ENCODE peak calls at places on chromosomes 12 and 14, in ten cellular contexts. J is transverse colon, X is H1, A is SK-N-SH, E is stomach, N is suprapubic skin, V is GM23338, F is endothelial cell of umbilical vein, D is K562, Y is HepG2. H is an unnamed sample.
A peak's percentile ranks its signal among the peaks of the same experiment; 100 is the strongest.

GRCh38 chr12:24709201-24709600 is 239.7 kb downstream of the BCAT1 start:
- DNase-seq in A (no peak), J (no peak), F (no peak), N (no peak), E (no peak), Y (no peak), V (no peak), X (no peak), D (peak; percentile 41), H (no peak)

GRCh38 chr14:96362071-96362964 is 823 bp downstream of the ATG2B start:
- DNase-seq in Y (peak; percentile 69), D (no peak), V (peak; percentile 33), E (peak; percentile 44), F (peak; percentile 72), J (peak; percentile 68), X (no peak), N (peak; percentile 66), A (peak; percentile 12), H (peak; percentile 63)

GRCh38 chr14:35386673-35387125 is 17.9 kb downstream of the NFKBIA start:
- DNase-seq in V (no peak), X (no peak), F (no peak), N (no peak), J (no peak), D (no peak), Y (no peak), E (no peak), A (no peak), H (no peak)

GRCh38 chr14:93095742-93096510 is 19.8 kb downstream of the ITPK1 start:
- DNase-seq in A (no peak), J (no peak), Y (no peak), N (no peak), D (no peak), F (no peak), V (no peak), E (no peak), X (no peak), H (no peak)

GRCh38 chr12:105221588-105222325 is 14.2 kb downstream of the APPL2 start:
- DNase-seq in X (no peak), F (no peak), N (no peak), V (peak; percentile 19), Y (no peak), J (no peak), A (no peak), D (no peak), E (no peak), H (no peak)

GRCh38 chr12:132661972-132662371 is 25.2 kb downstream of the POLE start:
- DNase-seq in J (no peak), A (no peak), X (no peak), F (no peak), E (no peak), N (no peak), Y (no peak), V (no peak), D (no peak), H (no peak)

GRCh38 chr12:93848453-93849120 is 171.4 kb downstream of the CRADD start:
- DNase-seq in F (peak; percentile 6), V (no peak), D (no peak), J (peak; percentile 21), Y (no peak), X (no peak), N (no peak), A (no peak), E (no peak), H (no peak)

GRCh38 chr12:90013409-90013808 is 304.8 kb upstream of the ATP2B1 start:
- DNase-seq in E (no peak), V (peak; percentile 34), X (no peak), F (no peak), Y (no peak), D (no peak), N (no peak), J (no peak), A (no peak), H (no peak)

GRCh38 chr14:98928418-98928817 is 343.6 kb downstream of the BCL11B start:
- DNase-seq in X (no peak), N (peak; percentile 16), F (no peak), Y (no peak), D (no peak), A (no peak), E (no peak), J (no peak), V (no peak), H (no peak)

GRCh38 chr12:54147186-54147585 is 41.6 kb downstream of the SMUG1 start:
- DNase-seq in D (no peak), X (no peak), J (no peak), V (no peak), E (peak; percentile 82), A (no peak), Y (no peak), F (no peak), N (no peak), H (no peak)

GRCh38 chr14:101962503-101962874 is 1.9 kb upstream of the DYNC1H1 start:
- DNase-seq in Y (peak; percentile 90), F (no peak), V (no peak), J (peak; percentile 64), X (no peak), E (peak; percentile 74), D (peak; percentile 55), N (peak; percentile 76), A (peak; percentile 73), H (peak; percentile 21)

GRCh38 chr12:33605776-33606175 is 166.2 kb upstream of the SYT10 start:
- DNase-seq in E (no peak), V (peak; percentile 60), D (no peak), X (no peak), A (peak; percentile 2), Y (peak; percentile 10), F (no peak), N (no peak), J (no peak), H (no peak)

GRCh38 chr12:130978785-130979184 is 25.1 kb downstream of the ADGRD1 start:
- DNase-seq in J (no peak), Y (no peak), V (no peak), D (no peak), E (no peak), N (no peak), F (no peak), X (no peak), A (no peak), H (no peak)

GRCh38 chr12:92356405-92356804 is 210.8 kb upstream of the BTG1 start:
- DNase-seq in X (no peak), N (no peak), D (no peak), F (no peak), E (no peak), Y (no peak), V (no peak), A (no peak), J (no peak), H (no peak)

GRCh38 chr12:112664569-112664968 is 127.0 kb upstream of the RPH3A start:
- DNase-seq in D (peak; percentile 25), E (no peak), A (no peak), N (no peak), X (no peak), J (no peak), F (no peak), V (peak; percentile 64), Y (no peak), H (no peak)

GRCh38 chr12:123254853-123255446 is 16.7 kb downstream of the CDK2AP1 start:
- DNase-seq in E (no peak), V (no peak), D (no peak), J (no peak), Y (no peak), A (no peak), N (no peak), F (no peak), X (no peak), H (no peak)

GRCh38 chr12:123245678-123246077 is 12.4 kb downstream of the MTRFR start:
- DNase-seq in Y (no peak), N (no peak), D (no peak), F (no peak), E (no peak), J (no peak), X (no peak), A (no peak), V (no peak), H (no peak)

GRCh38 chr12:123251403-123252076 is 18.3 kb downstream of the MTRFR start:
- DNase-seq in J (no peak), F (no peak), V (no peak), A (no peak), D (no peak), N (no peak), X (no peak), E (no peak), Y (no peak), H (no peak)

GRCh38 chr12:123253606-123254459 is 17.8 kb downstream of the CDK2AP1 start:
- DNase-seq in X (no peak), N (peak; percentile 59), A (no peak), V (no peak), Y (no peak), J (no peak), D (no peak), E (peak; percentile 68), F (no peak), H (no peak)

GRCh38 chr12:123250471-123251383 is 17.5 kb downstream of the MTRFR start:
- DNase-seq in J (peak; percentile 92), E (peak; percentile 84), A (no peak), V (peak; percentile 50), Y (peak; percentile 45), D (peak; percentile 55), F (no peak), X (no peak), N (no peak), H (peak; percentile 69)
- TF ChIP-seq POLR2AphosphoS5 in J (peak; percentile 46), E (peak; percentile 69), A (no peak), V (no peak), Y (no peak), D (no peak), F (no peak), X (no peak), N (no peak), H (peak; percentile 38)

GRCh38 chr12:26198742-26199141 is 3.4 kb downstream of the SSPN start:
- DNase-seq in X (no peak), D (no peak), E (no peak), F (no peak), V (no peak), N (peak; percentile 69), J (no peak), Y (no peak), A (no peak), H (no peak)
- TF ChIP-seq POLR2AphosphoS5 in X (no peak), D (no peak), E (no peak), F (no peak), V (no peak), N (no peak), J (no peak), Y (no peak), A (no peak), H (no peak)

GRCh38 chr12:107912421-107913004 is 138.0 kb downstream of the ASCL4 start:
- DNase-seq in V (peak; percentile 86), Y (no peak), X (no peak), F (peak; percentile 30), J (peak; percentile 51), A (peak; percentile 69), D (peak; percentile 89), N (no peak), E (peak; percentile 40), H (peak; percentile 28)
- TF ChIP-seq POLR2AphosphoS5 in V (no peak), Y (no peak), X (no peak), F (no peak), J (no peak), A (no peak), D (no peak), N (no peak), E (no peak), H (no peak)

DNA sequence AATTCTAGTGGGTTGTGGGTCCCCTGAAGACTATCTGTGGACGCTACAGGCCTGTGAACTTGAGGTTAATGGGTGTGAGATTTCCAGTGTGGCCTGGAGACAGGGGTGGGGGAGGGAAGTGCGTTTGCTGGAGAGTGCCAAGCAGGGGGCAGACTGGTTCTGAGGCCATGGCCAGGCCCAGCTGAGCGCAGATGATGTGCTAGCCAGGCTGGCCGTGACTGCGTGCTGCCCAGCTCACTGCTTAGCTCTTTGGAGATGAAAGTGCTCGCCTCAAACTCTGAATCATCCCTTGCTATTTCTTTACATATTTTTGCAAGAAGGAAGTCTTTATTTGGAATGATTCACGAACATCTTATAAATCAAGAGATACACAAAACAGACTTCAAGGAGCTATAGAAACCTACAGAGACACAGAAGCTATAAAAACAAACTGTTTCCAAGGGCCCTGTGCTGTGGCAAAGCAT is 75.3 kb upstream of the PLEKHG3 start:
- DNase-seq in J (peak; percentile 31), V (no peak), F (no peak), Y (no peak), E (no peak), N (no peak), D (no peak), A (peak; percentile 30), X (no peak), H (no peak)
- TF ChIP-seq POLR2AphosphoS5 in J (peak; percentile 25), V (no peak), F (no peak), Y (no peak), E (no peak), N (no peak), D (no peak), A (peak; percentile 35), X (no peak), H (no peak)